ENCODE peak calls at places on chromosome X, in four cellular contexts. D is PC-9, H is MM.1S, X is testis. T is an unnamed sample. For H3K36me3, the result is how much of the 10 kb centered on the place peaks cover.

GRCh38 chrX:47206316-47206715 is 12.2 kb upstream of the CDK16 start:
- DNase-seq in H (no peak), X (no peak), D (no peak), T (no peak)

GRCh38 chrX:21747523-21747922 is 10.4 kb downstream of the SMPX start:
- DNase-seq in X (no peak), D (no peak), H (no peak), T (no peak)

GRCh38 chrX:97159916-97160800 is 276.4 kb downstream of the RPA4 start:
- DNase-seq in X (no peak), H (no peak), D (no peak), T (no peak)

GRCh38 chrX:41913476-41913875 is 9.9 kb downstream of the CASK start:
- DNase-seq in H (no peak), D (no peak), X (no peak), T (no peak)

GRCh38 chrX:13223868-13224555 is 95.8 kb downstream of the ATXN3L start:
- DNase-seq in H (no peak), D (peak), X (no peak), T (peak)

GRCh38 chrX:332916-333610 is 14.5 kb upstream of the GTPBP6 start:
- DNase-seq in H (no peak), X (no peak), D (no peak), T (no peak)

GRCh38 chrX:67004451-67004850 is 365.6 kb upstream of the EDA2R start:
- DNase-seq in X (no peak), H (no peak), D (no peak), T (no peak)

GRCh38 chrX:53223955-53224859 is 800 bp downstream of the KDM5C start:
- DNase-seq in X (no peak), D (no peak), H (no peak), T (peak)

GRCh38 chrX:2934715-2935363 is 5.7 kb upstream of the ARSD start:
- DNase-seq in D (no peak), H (no peak), X (no peak), T (no peak)

GRCh38 chrX:120001787-120002186 is 58.2 kb upstream of the NKAP start:
- DNase-seq in H (no peak), X (no peak), D (no peak), T (no peak)

GRCh38 chrX:109268340-109268739 is 213.5 kb downstream of the GUCY2F start:
- DNase-seq in D (no peak), X (no peak), H (no peak), T (no peak)

GRCh38 chrX:17527135-17527701 is 152.2 kb downstream of the NHS start:
- DNase-seq in D (peak), H (no peak), X (peak), T (peak)

GRCh38 chrX:148774276-148774675 is 273.9 kb downstream of the AFF2 start:
- DNase-seq in H (no peak), X (no peak), D (no peak), T (no peak)

GRCh38 chrX:56947695-56948094 is 47.6 kb downstream of the SPIN3 start:
- DNase-seq in H (no peak), X (no peak), D (peak), T (no peak)

GRCh38 chrX:70168238-70169188 is 8.8 kb upstream of the DGAT2L6 start:
- DNase-seq in X (peak), D (peak), H (no peak), T (peak)

GRCh38 chrX:68743754-68744153 is 85.1 kb upstream of the EFNB1 start:
- DNase-seq in D (no peak), X (no peak), H (no peak), T (no peak)

GRCh38 chrX:126164689-126165400 is 1.2 kb downstream of the DCAF12L2 start:
- DNase-seq in H (no peak), X (peak), D (no peak), T (no peak)

DNA sequence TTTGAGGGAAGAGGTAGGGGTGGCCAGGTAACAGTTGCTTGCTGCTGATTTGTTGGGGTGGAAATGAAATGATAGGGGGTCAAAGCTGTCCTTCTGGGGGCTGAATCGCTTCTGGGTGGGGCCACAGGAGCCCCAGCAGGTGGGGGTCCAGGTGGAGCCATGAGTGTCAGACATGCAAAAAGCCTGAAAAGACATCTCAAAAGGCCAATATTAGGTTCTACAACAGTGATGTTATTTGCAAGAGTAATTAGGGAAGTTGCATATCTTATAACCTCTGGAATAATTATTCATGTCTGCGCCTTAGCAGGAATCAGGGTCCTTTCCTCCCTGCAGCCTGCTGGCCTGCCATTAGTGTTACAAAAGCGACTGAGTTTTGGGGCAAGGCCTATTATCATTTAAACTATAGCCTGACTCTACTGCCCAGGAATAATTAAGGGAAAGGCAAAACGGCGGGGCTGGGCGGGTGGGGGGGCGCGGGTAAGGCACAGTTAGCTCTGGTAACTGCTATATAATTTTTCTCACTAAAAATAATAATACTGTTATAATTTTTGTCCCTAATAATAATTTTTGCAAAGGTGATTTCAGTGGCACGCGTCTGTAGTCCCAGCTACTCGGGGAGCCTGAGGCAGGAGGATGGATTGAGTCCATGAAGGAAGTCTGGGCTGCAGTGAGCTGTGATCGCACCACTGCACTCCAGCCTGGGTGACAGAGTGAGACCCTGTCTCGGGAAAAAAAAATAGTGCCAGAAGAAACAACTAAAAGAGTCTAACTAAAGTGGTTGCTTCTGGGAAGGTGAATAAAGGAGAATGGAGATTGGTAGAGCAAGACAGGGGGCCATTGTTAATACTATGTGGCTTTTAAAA is 145.7 kb downstream of the MAGEB17 start:
- DNase-seq in D (no peak), X (no peak), H (no peak), T (no peak)
- H3K27ac ChIP-seq in D (no peak), X (no peak), H (no peak), T (no peak)

GRCh38 chrX:27751976-27752375 is 55.8 kb upstream of the MAGEB10 start:
- DNase-seq in D (no peak), X (no peak), H (no peak), T (no peak)
- H3K36me3 ChIP-seq in D (under half), X (under half), H (under half), T (under half)

DNA sequence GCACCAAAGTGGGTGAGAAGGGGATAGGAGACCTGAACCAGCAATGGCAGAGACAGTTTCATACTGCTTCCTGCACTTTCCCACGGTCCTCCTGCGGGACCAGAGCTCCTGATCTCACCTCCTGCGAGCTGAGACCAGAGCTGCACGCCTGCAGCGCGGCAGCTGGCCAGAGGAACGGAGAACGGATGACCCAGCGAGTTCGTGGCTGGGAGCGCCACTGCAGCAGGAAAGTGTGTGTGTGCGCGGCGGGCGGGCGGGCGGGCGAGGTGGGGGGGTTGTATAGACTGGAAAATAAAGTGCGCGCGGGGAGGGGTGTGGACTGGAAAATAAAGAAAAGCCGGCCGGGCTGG is 16.5 kb downstream of the MCF2 start:
- DNase-seq in X (peak), D (no peak), H (no peak), T (no peak)
- H3K4me3 ChIP-seq in X (no peak), D (no peak), H (no peak), T (no peak)

DNA sequence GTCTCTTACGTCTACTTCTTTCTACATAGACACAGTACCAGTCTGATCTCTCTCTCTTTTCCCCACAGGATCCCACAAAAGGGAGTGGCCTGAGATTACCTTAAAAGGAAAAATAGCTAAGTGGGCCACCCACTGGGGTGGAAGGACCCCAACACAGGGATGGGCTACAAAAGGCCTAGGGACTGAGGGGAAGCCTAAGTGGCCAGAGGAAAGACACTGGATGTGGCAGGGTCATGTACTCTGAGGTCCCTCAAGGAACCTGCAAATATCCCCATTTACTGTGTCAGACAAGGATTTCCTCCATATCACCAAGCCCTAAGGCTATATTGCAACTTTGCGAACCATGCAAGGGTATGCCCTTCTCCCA is 6.5 kb upstream of the PRDX4 start:
- DNase-seq in D (no peak), X (no peak), H (no peak), T (no peak)
- H3K27ac ChIP-seq in D (no peak), X (no peak), H (no peak), T (no peak)

GRCh38 chrX:24846551-24847170 is 152.9 kb downstream of the POLA1 start:
- DNase-seq in H (no peak), D (no peak), X (peak), T (no peak)
- H3K36me3 ChIP-seq in H (under half), D (under half), X (under half), T (under half)

DNA sequence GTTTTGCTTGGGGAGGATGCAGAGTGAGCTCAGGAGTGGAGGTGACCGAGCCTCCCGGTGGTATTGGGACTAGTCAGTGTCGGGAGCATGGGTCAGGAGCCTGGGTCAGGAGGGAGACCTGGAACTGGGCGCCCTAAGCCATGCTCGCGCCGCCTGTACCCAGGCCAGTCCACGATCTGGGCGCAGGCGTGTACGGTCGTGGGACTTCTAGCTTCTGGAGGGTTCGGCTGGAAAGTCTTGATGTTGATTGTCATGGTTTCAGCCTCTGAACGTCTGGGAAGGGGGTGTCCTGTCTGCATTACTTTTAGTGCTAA is 244 bp downstream of the EIF2S3 start:
- DNase-seq in D (no peak), X (no peak), H (no peak), T (no peak)
- H3K4me3 ChIP-seq in D (no peak), X (peak), H (no peak), T (no peak)

GRCh38 chrX:130094712-130095111 is 15.6 kb downstream of the ELF4 start:
- DNase-seq in D (no peak), X (no peak), H (no peak), T (no peak)

GRCh38 chrX:130093271-130093670 is 17.0 kb downstream of the ELF4 start:
- DNase-seq in D (no peak), H (no peak), X (no peak), T (no peak)

GRCh38 chrX:130086414-130087207 is 23.7 kb downstream of the ELF4 start:
- DNase-seq in X (no peak), H (no peak), D (no peak), T (peak)

GRCh38 chrX:130095249-130095648 is 15.0 kb downstream of the ELF4 start:
- DNase-seq in X (no peak), D (no peak), H (no peak), T (no peak)

GRCh38 chrX:130091976-130092522 is 18.2 kb downstream of the ELF4 start:
- DNase-seq in D (peak), X (no peak), H (peak), T (no peak)
- H3K27ac ChIP-seq in D (peak), X (no peak), H (peak), T (no peak)

DNA sequence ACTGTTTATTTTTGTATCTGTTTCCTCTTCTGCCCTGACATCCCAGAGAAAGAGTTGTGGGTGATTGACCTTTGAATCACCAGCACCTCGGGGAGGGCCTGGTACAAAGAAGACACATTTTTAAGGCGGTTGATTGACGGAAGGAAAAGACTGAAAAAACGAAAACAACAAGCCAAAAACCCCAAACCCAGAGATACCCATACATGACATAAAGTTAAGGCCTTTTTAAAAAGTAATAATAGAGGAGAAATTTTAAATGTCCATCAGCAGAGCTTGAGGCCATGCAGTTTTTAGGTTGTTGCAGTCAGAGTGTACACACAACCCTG is 110.0 kb downstream of the GNL3L start:
- DNase-seq in D (no peak), H (no peak), X (no peak), T (no peak)
- H3K36me3 ChIP-seq in D (under half), H (under half), X (under half), T (under half)